ENCODE peak calls at places on chromosomes 5 and 9, in seven cellular contexts. R is heart right ventricle, G is neural progenitor cell, Q is psoas muscle, W is GM12864, H is IMR-90, T is GM23338. D is an unnamed sample.

GRCh38 chr5:76943006-76943405 is 9.8 kb upstream of the CRHBP start:
- DNase-seq in R (no peak), G (no peak), Q (no peak), W (no peak), H (no peak), T (no peak), D (no peak)

GRCh38 chr5:147382776-147383175 is 127.1 kb downstream of the DPYSL3 start:
- DNase-seq in R (no peak), G (no peak), Q (no peak), W (no peak), H (no peak), T (peak; percentile 58), D (peak; percentile 27)

GRCh38 chr9:93035821-93036351 is 22.6 kb upstream of the SUSD3 start:
- DNase-seq in R (no peak), G (no peak), Q (no peak), W (no peak), H (no peak), T (no peak), D (no peak)

GRCh38 chr5:122415030-122415429 is 103.0 kb downstream of the SNCAIP start:
- DNase-seq in R (no peak), G (no peak), Q (no peak), W (no peak), H (no peak), T (no peak), D (no peak)

GRCh38 chr5:96582343-96582742 is 79.8 kb upstream of the CAST start:
- DNase-seq in R (no peak), G (no peak), Q (no peak), W (no peak), H (peak; percentile 55), T (no peak), D (no peak)

GRCh38 chr9:97075289-97075870 is 36.4 kb upstream of the CTSV start:
- DNase-seq in R (no peak), G (no peak), Q (no peak), W (no peak), H (no peak), T (no peak), D (peak; percentile 39)

GRCh38 chr5:157888814-157889532 is 30.0 kb upstream of the CLINT1 start:
- DNase-seq in R (no peak), G (no peak), Q (no peak), W (no peak), H (no peak), T (no peak), D (no peak)

GRCh38 chr5:159206368-159206767 is 3.0 kb downstream of the RNF145 start:
- DNase-seq in R (no peak), G (no peak), Q (no peak), W (no peak), H (peak; percentile 7), T (no peak), D (no peak)

GRCh38 chr9:91182429-91182828 is 179.3 kb downstream of the AUH start:
- DNase-seq in R (no peak), G (no peak), Q (no peak), W (no peak), H (no peak), T (peak; percentile 26), D (peak; percentile 56)

GRCh38 chr5:54159153-54159836 is 151.1 kb downstream of the ARL15 start:
- DNase-seq in R (no peak), G (peak; percentile 26), Q (no peak), W (no peak), H (peak; percentile 69), T (peak; percentile 21), D (no peak)

GRCh38 chr9:120944434-120945125 is 18.0 kb upstream of the TRAF1 start:
- DNase-seq in R (no peak), G (no peak), Q (no peak), W (peak; percentile 84), H (no peak), T (no peak), D (no peak)

GRCh38 chr9:134058716-134059115 is 9.1 kb downstream of the BRD3 start:
- DNase-seq in R (no peak), G (peak; percentile 0), Q (no peak), W (no peak), H (peak; percentile 9), T (no peak), D (no peak)

GRCh38 chr9:37220971-37221370 is 100.6 kb downstream of the ZCCHC7 start:
- DNase-seq in R (no peak), G (no peak), Q (no peak), W (no peak), H (peak; percentile 46), T (no peak), D (peak; percentile 45)

GRCh38 chr5:56910123-56910951 is 941 bp downstream of the SETD9 start:
- DNase-seq in R (peak; percentile 47), G (peak; percentile 70), Q (peak; percentile 51), W (peak; percentile 31), H (no peak), T (peak; percentile 65), D (no peak)

GRCh38 chr5:126002222-126002897 is 420.8 kb upstream of the GRAMD2B start:
- DNase-seq in R (peak; percentile 83), G (no peak), Q (peak; percentile 43), W (no peak), H (peak; percentile 85), T (no peak), D (peak; percentile 97)

GRCh38 chr9:136049451-136050265 is 45.4 kb downstream of the NACC2 start:
- DNase-seq in R (no peak), G (no peak), Q (no peak), W (no peak), H (no peak), T (no peak), D (no peak)

GRCh38 chr5:125061726-125062125 is 315.3 kb upstream of the ZNF608 start:
- DNase-seq in R (no peak), G (no peak), Q (no peak), W (no peak), H (no peak), T (no peak), D (no peak)

GRCh38 chr9:37549527-37549926 is 26.7 kb downstream of the FBXO10 start:
- DNase-seq in R (no peak), G (no peak), Q (no peak), W (no peak), H (peak; percentile 40), T (no peak), D (no peak)

GRCh38 chr5:126003309-126003708 is 419.9 kb upstream of the GRAMD2B start:
- DNase-seq in R (peak; percentile 20), G (peak; percentile 3), Q (no peak), W (peak; percentile 1), H (peak; percentile 83), T (no peak), D (peak; percentile 92)

GRCh38 chr5:145347026-145347616 is 488.0 kb downstream of the PRELID2 start:
- DNase-seq in R (no peak), G (peak; percentile 62), Q (no peak), W (no peak), H (peak; percentile 72), T (peak; percentile 36), D (peak; percentile 74)
- H3K4me3 ChIP-seq in R (no peak overlapping the region), G (no peak overlapping the region), Q (no peak overlapping the region), W (no peak overlapping the region), H (no peak overlapping the region), T (no peak overlapping the region), D (no peak overlapping the region)

DNA sequence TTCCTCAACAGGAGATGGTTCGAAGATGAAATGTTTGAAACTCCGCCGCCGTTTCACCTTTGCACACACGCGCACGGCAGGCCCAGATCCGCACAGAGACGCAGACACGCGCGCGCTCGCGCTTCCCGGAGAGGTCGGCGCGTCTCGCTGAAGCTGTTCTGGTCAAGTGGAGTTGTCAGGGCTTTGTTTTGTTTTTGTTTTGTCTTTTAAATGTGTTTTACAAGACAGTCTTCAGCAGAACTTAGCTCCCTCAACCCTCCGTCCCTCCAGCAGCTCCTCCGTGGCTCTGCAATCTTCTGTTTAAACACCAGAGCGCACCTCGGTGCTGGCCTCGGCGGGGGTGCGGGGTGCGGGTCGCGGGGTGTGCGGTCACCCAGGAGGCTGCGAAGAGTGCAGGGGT is 5.3 kb upstream of the IRX2 start:
- DNase-seq in R (no peak), G (no peak), Q (no peak), W (no peak), H (no peak), T (peak; percentile 71), D (no peak)
- TF ChIP-seq CTCF in R (no peak), G (peak; percentile 19), Q (no peak), W (no peak), H (no peak), T (no peak), D (no peak)

GRCh38 chr5:141926434-141926833 is 2.8 kb downstream of the DELE1 start:
- DNase-seq in R (no peak), G (no peak), Q (no peak), W (no peak), H (no peak), T (no peak), D (no peak)

GRCh38 chr5:141933151-141933550 is 9.5 kb downstream of the DELE1 start:
- DNase-seq in R (no peak), G (no peak), Q (no peak), W (no peak), H (no peak), T (no peak), D (no peak)

GRCh38 chr5:141923443-141924313 is at the start of gene DELE1:
- DNase-seq in R (peak; percentile 97), G (peak; percentile 95), Q (peak; percentile 96), W (peak; percentile 79), H (peak; percentile 91), T (peak; percentile 97), D (peak; percentile 93)

GRCh38 chr5:141929398-141930058 is 5.9 kb downstream of the DELE1 start:
- DNase-seq in R (no peak), G (no peak), Q (no peak), W (no peak), H (no peak), T (no peak), D (no peak)

DNA sequence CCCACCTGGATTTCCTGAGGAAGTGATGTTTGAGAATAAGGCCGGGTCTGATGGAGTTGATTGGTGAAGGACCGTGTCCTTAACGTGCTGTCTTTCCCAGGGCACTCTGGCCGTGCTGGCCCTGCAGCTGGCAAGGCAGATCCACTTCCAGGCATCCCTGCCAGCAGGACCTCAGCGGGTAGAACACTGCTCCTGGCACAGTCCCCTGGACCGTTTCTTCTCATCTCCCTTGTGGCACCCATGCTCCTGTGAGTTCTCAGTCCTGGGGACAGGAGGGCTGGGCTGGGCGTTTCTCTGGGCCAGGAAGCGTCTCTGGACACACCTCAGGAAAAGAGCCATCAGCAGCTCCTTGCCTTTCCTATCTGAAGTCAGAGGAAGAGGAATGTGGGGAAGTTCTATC is 4.4 kb downstream of the DELE1 start:
- DNase-seq in R (no peak), G (no peak), Q (no peak), W (no peak), H (no peak), T (no peak), D (no peak)
- H3K4me3 ChIP-seq in R (no peak overlapping the region), G (no peak overlapping the region), Q (no peak overlapping the region), W (no peak overlapping the region), H (no peak overlapping the region), T (no peak overlapping the region), D (no peak overlapping the region)

GRCh38 chr9:129720865-129721545 is 31.8 kb downstream of the PTGES start:
- DNase-seq in R (no peak), G (no peak), Q (no peak), W (no peak), H (no peak), T (peak; percentile 34), D (no peak)

GRCh38 chr9:129719135-129719534 is 33.7 kb downstream of the PTGES start:
- DNase-seq in R (no peak), G (peak; percentile 28), Q (no peak), W (no peak), H (no peak), T (peak; percentile 81), D (no peak)

GRCh38 chr9:129718647-129719046 is 34.2 kb downstream of the PTGES start:
- DNase-seq in R (no peak), G (no peak), Q (no peak), W (no peak), H (no peak), T (no peak), D (no peak)

GRCh38 chr9:129717991-129718390 is 34.9 kb downstream of the PTGES start:
- DNase-seq in R (no peak), G (no peak), Q (no peak), W (no peak), H (no peak), T (no peak), D (no peak)

GRCh38 chr9:129720181-129720864 is 32.5 kb downstream of the PTGES start:
- DNase-seq in R (no peak), G (peak; percentile 66), Q (no peak), W (no peak), H (no peak), T (peak; percentile 91), D (no peak)
- TF ChIP-seq CTCF in R (no peak), G (peak; percentile 55), Q (no peak), W (no peak), H (peak; percentile 22), T (peak; percentile 67), D (peak; percentile 13)

D was measured in fibroblast of pulmonary artery.